ENCODE peak calls at places on chromosomes 13 and 19, in six cellular contexts. C is breast epithelium, I is HepG2, H is stomach, A is H1, D is transverse colon. E is an unnamed sample.
A peak's percentile ranks its signal among the peaks of the same experiment; 100 is the strongest.

GRCh38 chr13:99087954-99088491 is 110.2 kb upstream of the DOCK9 start:
- DNase-seq in I (no peak), C (no peak), A (no peak), H (no peak), D (peak; percentile 19), E (no peak)

GRCh38 chr13:71968025-71968424 is 101.0 kb upstream of the DACH1 start:
- DNase-seq in C (no peak), D (no peak), H (no peak), I (no peak), A (no peak), E (no peak)

GRCh38 chr13:94162289-94162688 is 317.2 kb downstream of the DCT start:
- DNase-seq in C (no peak), D (no peak), I (no peak), H (no peak), A (no peak), E (no peak)

GRCh38 chr19:39924389-39924788 is 10.0 kb downstream of the FCGBP start:
- DNase-seq in A (no peak), D (no peak), I (no peak), C (no peak), H (peak; percentile 14), E (no peak)

GRCh38 chr19:53467138-53467502 is 413 bp upstream of the ZNF813 start:
- DNase-seq in C (no peak), D (peak; percentile 14), H (no peak), I (no peak), A (no peak), E (no peak)

GRCh38 chr19:38399081-38399480 is 3.8 kb upstream of the FAM98C start:
- DNase-seq in I (no peak), H (no peak), A (no peak), C (no peak), D (no peak), E (no peak)

GRCh38 chr19:10193666-10194499 is 870 bp downstream of the DNMT1 start:
- DNase-seq in C (no peak), D (peak; percentile 10), H (no peak), I (peak; percentile 13), A (peak; percentile 80), E (no peak)

GRCh38 chr13:87798536-87798935 is 127.4 kb downstream of the SLITRK5 start:
- DNase-seq in I (no peak), H (no peak), A (no peak), D (no peak), C (no peak), E (no peak)

GRCh38 chr19:41431426-41432386 is 4.5 kb upstream of the B3GNT8 start:
- DNase-seq in I (peak; percentile 24), A (no peak), H (no peak), C (no peak), D (no peak), E (no peak)

GRCh38 chr13:80082396-80083096 is 258.4 kb downstream of the SPRY2 start:
- DNase-seq in H (no peak), I (no peak), D (no peak), A (no peak), C (no peak), E (no peak)

DNA sequence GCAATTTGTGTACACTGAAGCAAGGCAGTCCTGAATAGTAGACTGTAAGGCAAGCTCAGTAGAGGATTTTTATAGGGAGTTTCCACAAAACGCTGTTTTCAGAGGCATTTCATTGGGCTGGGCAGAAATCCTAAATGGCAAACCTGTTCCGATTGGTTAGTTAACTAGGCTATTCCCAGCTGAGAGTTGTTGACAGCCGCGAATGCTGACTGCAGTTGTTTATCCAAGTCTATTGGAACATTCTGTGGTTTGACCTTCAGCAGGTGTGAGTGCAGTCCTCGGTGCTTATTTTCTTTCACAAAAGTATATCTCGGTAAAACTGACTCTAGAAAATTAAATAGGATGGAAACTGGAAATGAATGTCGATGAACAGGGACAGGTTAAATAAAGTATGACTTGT is 45.4 kb downstream of the TPT1 start:
- DNase-seq in C (no peak), A (no peak), I (no peak), D (no peak), H (no peak), E (no peak)
- H3K27ac ChIP-seq in C (no peak overlapping the region), A (no peak overlapping the region), I (no peak overlapping the region), D (no peak overlapping the region), H (no peak overlapping the region), E (no peak overlapping the region)

DNA sequence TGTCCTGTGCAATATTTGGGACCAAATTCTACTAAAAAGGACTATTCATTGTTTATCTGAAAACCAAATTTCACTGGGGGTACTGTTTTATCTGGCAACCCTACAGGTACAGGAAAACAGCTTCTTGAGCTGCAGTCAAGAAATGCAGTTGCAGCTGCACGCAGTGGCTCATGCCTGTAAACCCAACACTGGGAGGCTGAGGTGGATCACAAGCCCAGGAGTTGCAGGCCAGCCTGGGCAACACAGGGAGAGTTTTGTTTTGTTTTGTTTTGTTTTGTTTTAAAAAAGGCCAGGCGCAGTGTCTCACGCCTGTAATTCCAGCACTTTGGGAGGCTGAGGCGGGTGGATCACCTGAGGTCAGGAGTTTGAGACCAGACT is 11.6 kb upstream of the ZSCAN1 start:
- DNase-seq in H (no peak), C (no peak), I (no peak), D (no peak), A (no peak), E (no peak)
- TF ChIP-seq POLR2A in H (no peak), C (no peak), I (no peak), D (no peak), A (no peak), E (no peak)

GRCh38 chr13:112606125-112607001 is 18.4 kb upstream of the TUBGCP3 start:
- DNase-seq in I (peak; percentile 65), D (peak; percentile 95), A (peak; percentile 98), C (peak; percentile 73), H (peak; percentile 95), E (peak; percentile 93)
- TF ChIP-seq POLR2AphosphoS5 in I (no peak), D (peak; percentile 29), A (peak; percentile 80), C (peak; percentile 14), H (peak; percentile 77), E (peak; percentile 63)

DNA sequence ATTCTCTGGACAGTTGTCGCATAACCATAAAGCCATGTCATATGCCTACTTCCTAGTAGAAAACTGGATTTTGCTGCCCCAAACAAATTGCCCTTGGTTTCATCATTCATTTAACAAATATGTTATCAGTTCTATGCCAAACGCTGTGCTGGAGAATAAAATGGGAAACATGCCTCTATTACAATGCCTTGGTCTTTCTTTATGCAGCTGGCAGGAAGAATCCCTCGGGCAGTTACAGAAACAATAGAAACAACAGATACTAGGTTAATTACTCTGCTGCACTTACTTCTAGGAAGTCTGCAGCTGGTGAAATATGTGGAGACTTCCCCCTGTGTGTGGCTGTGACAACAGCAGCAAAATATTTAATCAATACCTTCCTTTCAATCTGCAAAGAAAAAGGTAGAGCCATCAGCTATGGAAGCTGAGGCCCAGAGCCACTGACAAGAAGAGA is 10.0 kb downstream of the STOML3 start:
- DNase-seq in C (no peak), H (no peak), D (no peak), I (no peak), A (no peak), E (no peak)
- H3K27ac ChIP-seq in C (no peak overlapping the region), H (no peak overlapping the region), D (no peak overlapping the region), I (no peak overlapping the region), A (peak overlapping the region; percentile 38), E (no peak overlapping the region)

DNA sequence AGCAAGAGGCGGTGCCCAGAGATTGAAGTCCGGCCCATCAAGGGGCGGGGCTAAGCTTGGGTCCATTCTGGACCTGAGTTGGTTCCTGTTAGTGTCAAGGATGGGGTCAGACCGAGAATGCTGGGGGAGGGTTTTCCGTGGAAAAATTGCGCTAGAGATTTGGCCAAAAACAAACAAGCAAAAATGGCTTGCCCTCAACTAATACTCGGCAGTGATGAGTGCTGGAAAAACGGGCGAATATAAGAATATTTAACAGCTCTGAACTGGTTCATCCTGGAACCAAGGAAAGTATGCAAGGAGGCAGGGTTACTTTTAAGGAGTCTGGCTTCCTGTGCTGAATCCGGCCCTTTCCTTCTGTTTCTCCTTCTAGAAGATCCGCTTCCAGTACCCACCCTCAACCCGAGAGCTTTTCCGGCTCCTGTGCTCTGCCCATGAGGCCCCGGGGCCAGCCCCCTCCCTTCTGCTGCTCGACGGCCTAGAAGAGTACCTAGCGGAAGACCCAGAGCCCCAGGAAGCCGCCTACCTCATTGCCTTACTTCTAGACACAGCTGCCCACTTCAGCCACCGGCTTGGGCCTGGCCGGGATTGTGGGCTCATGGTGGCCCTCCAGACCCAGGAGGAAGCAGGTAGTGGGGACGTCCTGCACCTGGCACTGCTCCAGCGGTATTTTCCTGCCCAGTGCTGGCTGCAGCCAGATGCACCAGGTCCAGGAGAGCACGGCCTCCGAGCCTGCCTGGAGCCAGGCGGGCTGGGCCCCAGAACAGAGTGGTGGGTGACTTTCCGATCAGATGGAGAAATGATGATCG is 880 bp downstream of the SWSAP1 start:
- DNase-seq in I (peak; percentile 31), C (peak; percentile 56), A (peak; percentile 68), H (peak; percentile 59), D (peak; percentile 74), E (no peak)
- TF ChIP-seq POLR2A in I (no peak), C (no peak), A (no peak), H (no peak), D (peak; percentile 74), E (no peak)

GRCh38 chr19:55391702-55392615 is 6.2 kb downstream of the RPL28 start:
- DNase-seq in D (no peak), I (no peak), H (no peak), C (no peak), A (no peak), E (no peak)

GRCh38 chr19:55392820-55393219 is 7.1 kb downstream of the RPL28 start:
- DNase-seq in D (no peak), H (no peak), I (no peak), A (no peak), C (no peak), E (no peak)

GRCh38 chr19:55389386-55390317 is 3.9 kb downstream of the RPL28 start:
- DNase-seq in A (no peak), D (no peak), I (no peak), H (no peak), C (no peak), E (no peak)

GRCh38 chr19:55391191-55391670 is 5.5 kb downstream of the RPL28 start:
- DNase-seq in D (no peak), C (no peak), H (no peak), I (no peak), A (no peak), E (no peak)

DNA sequence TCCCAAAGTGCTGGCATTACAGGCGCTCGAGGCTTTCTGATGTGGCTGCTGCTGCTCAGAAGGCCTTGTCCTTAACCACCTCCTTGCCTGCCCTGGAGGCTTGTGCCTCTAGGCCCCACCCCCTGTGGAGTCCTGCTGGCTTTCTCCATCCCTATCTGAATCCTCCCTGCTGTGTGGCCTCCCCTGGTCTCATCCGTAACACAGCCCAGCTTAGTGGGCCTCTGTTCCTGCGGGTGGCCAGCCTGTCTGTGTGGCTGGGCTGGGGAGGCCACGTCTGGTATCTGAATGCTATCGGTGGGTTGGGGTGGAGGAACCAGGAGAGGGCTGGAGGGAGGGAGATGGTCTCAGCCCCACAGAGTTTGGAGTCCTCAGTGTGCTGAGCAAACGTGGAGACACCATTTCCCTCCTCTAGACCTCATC is 4.7 kb downstream of the RPL28 start:
- DNase-seq in A (no peak), H (no peak), I (no peak), D (no peak), C (no peak), E (no peak)
- TF ChIP-seq POLR2AphosphoS5 in A (no peak), H (no peak), I (no peak), D (no peak), C (no peak), E (no peak)

GRCh38 chr19:47269596-47269995 is 5.1 kb upstream of the INAFM1 start:
- DNase-seq in H (no peak), A (no peak), I (no peak), D (no peak), C (no peak), E (no peak)
- H3K27ac ChIP-seq in H (no peak overlapping the region), A (no peak overlapping the region), I (no peak overlapping the region), D (no peak overlapping the region), C (no peak overlapping the region), E (no peak overlapping the region)

E was measured in esophagus muscularis mucosa.